ENCODE peak calls at places on chromosomes 11 and 22, in four cellular contexts. D is HS-5, P is Calu3, E is substantia nigra. A is an unnamed sample.

GRCh38 chr22:22431271-22432220 is 77.0 kb downstream of the ZNF280B start:
- DNase-seq in D (peak), P (peak), E (no peak), A (peak)

GRCh38 chr11:33665666-33666065 is 35.0 kb downstream of the C11orf91 start:
- DNase-seq in D (no peak), P (no peak), E (no peak), A (no peak)

GRCh38 chr22:38843201-38843715 is 570 bp downstream of the NPTXR start:
- DNase-seq in D (peak), P (peak), E (no peak), A (no peak)

GRCh38 chr22:39545310-39546063 is 12.9 kb upstream of the RPS19BP1 start:
- DNase-seq in D (no peak), P (no peak), E (no peak), A (no peak)

GRCh38 chr22:28989035-28989464 is 72.6 kb downstream of the C22orf31 start:
- DNase-seq in D (no peak), P (no peak), E (no peak), A (no peak)

GRCh38 chr11:2565447-2566222 is 120.8 kb downstream of the KCNQ1 start:
- DNase-seq in D (no peak), P (no peak), E (no peak), A (no peak)

GRCh38 chr11:125351868-125352250 is 144.2 kb downstream of the FEZ1 start:
- DNase-seq in D (no peak), P (no peak), E (no peak), A (no peak)

GRCh38 chr22:47944941-47945340 is 1182.5 kb downstream of the TBC1D22A start:
- DNase-seq in D (no peak), P (no peak), E (no peak), A (no peak)

GRCh38 chr11:77407613-77408012 is 66.3 kb downstream of the PAK1 start:
- DNase-seq in D (peak), P (peak), E (no peak), A (peak)

GRCh38 chr11:130448416-130449068 is at the start of gene ADAMTS15:
- DNase-seq in D (no peak), P (peak), E (no peak), A (no peak)

GRCh38 chr11:71962428-71963038 is 33.7 kb downstream of the RNF121 start:
- DNase-seq in D (no peak), P (no peak), E (no peak), A (no peak)

GRCh38 chr11:66858186-66858938 is 1.5 kb downstream of the LRFN4 start:
- DNase-seq in D (no peak), P (no peak), E (no peak), A (no peak)

GRCh38 chr11:110198031-110198729 is 98.2 kb downstream of the RDX start:
- DNase-seq in D (no peak), P (no peak), E (no peak), A (no peak)

GRCh38 chr11:120344302-120345004 is 8.2 kb downstream of the ARHGEF12 start:
- DNase-seq in D (no peak), P (no peak), E (no peak), A (no peak)

GRCh38 chr22:26470807-26471206 is 12.8 kb downstream of the HPS4 start:
- DNase-seq in D (no peak), P (no peak), E (no peak), A (no peak)

GRCh38 chr22:29706493-29706892 is 13.3 kb upstream of the CABP7 start:
- DNase-seq in D (no peak), P (no peak), E (no peak), A (no peak)

GRCh38 chr22:38144025-38144405 is 33.5 kb upstream of the BAIAP2L2 start:
- DNase-seq in D (no peak), P (no peak), E (no peak), A (no peak)

GRCh38 chr22:28009272-28009827 is 90.3 kb upstream of the PITPNB start:
- DNase-seq in D (no peak), P (peak), E (peak), A (peak)

GRCh38 chr11:128394436-128395089 is 192.8 kb downstream of the ETS1 start:
- DNase-seq in D (no peak), P (no peak), E (no peak), A (no peak)

GRCh38 chr22:27212081-27212480 is 554.7 kb downstream of the MIAT start:
- DNase-seq in D (no peak), P (no peak), E (no peak), A (no peak)

GRCh38 chr11:25769287-25769686 is 562.6 kb upstream of the ANO3 start:
- DNase-seq in D (no peak), P (no peak), E (no peak), A (no peak)

GRCh38 chr22:37178350-37179125 is 9.5 kb downstream of the C1QTNF6 start:
- DNase-seq in D (no peak), P (no peak), E (no peak), A (no peak)

GRCh38 chr11:120945042-120945441 is 78.9 kb upstream of the TBCEL start:
- DNase-seq in D (no peak), P (no peak), E (no peak), A (no peak)

GRCh38 chr11:35389897-35390462 is 29.4 kb downstream of the SLC1A2 start:
- DNase-seq in D (no peak), P (peak), E (no peak), A (no peak)

GRCh38 chr11:134414036-134414731 is 2.1 kb upstream of the B3GAT1 start:
- DNase-seq in D (no peak), P (no peak), E (no peak), A (no peak)

A was measured in HS-27A.